ENCODE peak calls at places on chromosomes 13 and 19, in ten cellular contexts. One of them, this sample, is unnamed.

GRCh38 chr13:100208596-100208995 is 119.7 kb downstream of the PCCA start:
- DNase-seq in psoas muscle: no peak
- DNase-seq in HL-60: no peak
- DNase-seq in upper lobe of right lung: no peak
- DNase-seq in esophagus squamous epithelium: no peak
- DNase-seq in adrenal gland: no peak
- DNase-seq in tibial artery: no peak
- DNase-seq in pancreas: no peak
- DNase-seq in HCT116: no peak
- DNase-seq in astrocyte: no peak
- DNase-seq in this sample: no peak

GRCh38 chr13:69101841-69102240 is 1005.8 kb upstream of the ATXN8OS start:
- DNase-seq in adrenal gland: no peak
- DNase-seq in psoas muscle: no peak
- DNase-seq in astrocyte: no peak
- DNase-seq in tibial artery: no peak
- DNase-seq in HCT116: no peak
- DNase-seq in upper lobe of right lung: no peak
- DNase-seq in HL-60: no peak
- DNase-seq in pancreas: no peak
- DNase-seq in esophagus squamous epithelium: no peak
- DNase-seq in this sample: no peak

GRCh38 chr19:10800488-10800887 is 35.5 kb downstream of the TMED1 start:
- DNase-seq in adrenal gland: peak
- DNase-seq in HCT116: no peak
- DNase-seq in tibial artery: no peak
- DNase-seq in astrocyte: no peak
- DNase-seq in HL-60: no peak
- DNase-seq in pancreas: no peak
- DNase-seq in esophagus squamous epithelium: no peak
- DNase-seq in upper lobe of right lung: no peak
- DNase-seq in psoas muscle: no peak
- DNase-seq in this sample: peak

GRCh38 chr13:113637262-113638160 is 20.5 kb downstream of the ATP4B start:
- DNase-seq in astrocyte: no peak
- DNase-seq in HL-60: no peak
- DNase-seq in pancreas: no peak
- DNase-seq in HCT116: no peak
- DNase-seq in tibial artery: no peak
- DNase-seq in upper lobe of right lung: peak
- DNase-seq in adrenal gland: no peak
- DNase-seq in esophagus squamous epithelium: no peak
- DNase-seq in psoas muscle: no peak
- DNase-seq in this sample: peak

GRCh38 chr13:111908981-111909380 is 158.0 kb upstream of the SOX1 start:
- DNase-seq in HCT116: no peak
- DNase-seq in pancreas: no peak
- DNase-seq in tibial artery: no peak
- DNase-seq in upper lobe of right lung: no peak
- DNase-seq in astrocyte: no peak
- DNase-seq in HL-60: no peak
- DNase-seq in psoas muscle: no peak
- DNase-seq in esophagus squamous epithelium: no peak
- DNase-seq in adrenal gland: no peak
- DNase-seq in this sample: no peak

GRCh38 chr13:33263484-33263883 is 22.1 kb downstream of the STARD13 start:
- DNase-seq in tibial artery: no peak
- DNase-seq in psoas muscle: no peak
- DNase-seq in esophagus squamous epithelium: no peak
- DNase-seq in upper lobe of right lung: no peak
- DNase-seq in pancreas: no peak
- DNase-seq in HCT116: no peak
- DNase-seq in HL-60: no peak
- DNase-seq in astrocyte: no peak
- DNase-seq in adrenal gland: no peak
- DNase-seq in this sample: no peak

GRCh38 chr13:100506600-100507422 is 81.8 kb downstream of the GGACT start:
- DNase-seq in upper lobe of right lung: no peak
- DNase-seq in esophagus squamous epithelium: no peak
- DNase-seq in astrocyte: no peak
- DNase-seq in tibial artery: no peak
- DNase-seq in pancreas: no peak
- DNase-seq in psoas muscle: no peak
- DNase-seq in HL-60: no peak
- DNase-seq in adrenal gland: no peak
- DNase-seq in HCT116: no peak
- DNase-seq in this sample: no peak

GRCh38 chr13:110677731-110678545 is 28.0 kb downstream of the CARS2 start:
- DNase-seq in adrenal gland: no peak
- DNase-seq in pancreas: no peak
- DNase-seq in tibial artery: no peak
- DNase-seq in psoas muscle: no peak
- DNase-seq in esophagus squamous epithelium: no peak
- DNase-seq in HCT116: no peak
- DNase-seq in upper lobe of right lung: no peak
- DNase-seq in astrocyte: peak
- DNase-seq in HL-60: no peak
- DNase-seq in this sample: no peak

GRCh38 chr13:40468227-40468838 is 198.1 kb downstream of the FOXO1 start:
- DNase-seq in upper lobe of right lung: no peak
- DNase-seq in esophagus squamous epithelium: no peak
- DNase-seq in adrenal gland: no peak
- DNase-seq in tibial artery: no peak
- DNase-seq in psoas muscle: no peak
- DNase-seq in astrocyte: no peak
- DNase-seq in HL-60: no peak
- DNase-seq in HCT116: no peak
- DNase-seq in pancreas: no peak
- DNase-seq in this sample: no peak

GRCh38 chr13:110831437-110832204 is 83.2 kb downstream of the ANKRD10 start:
- DNase-seq in esophagus squamous epithelium: no peak
- DNase-seq in psoas muscle: no peak
- DNase-seq in adrenal gland: no peak
- DNase-seq in astrocyte: no peak
- DNase-seq in upper lobe of right lung: no peak
- DNase-seq in pancreas: no peak
- DNase-seq in tibial artery: no peak
- DNase-seq in HL-60: no peak
- DNase-seq in HCT116: no peak
- DNase-seq in this sample: no peak

GRCh38 chr13:29595380-29596063 is at the start of gene SLC7A1:
- DNase-seq in psoas muscle: peak
- DNase-seq in upper lobe of right lung: peak
- DNase-seq in adrenal gland: peak
- DNase-seq in esophagus squamous epithelium: peak
- DNase-seq in tibial artery: peak
- DNase-seq in pancreas: peak
- DNase-seq in HL-60: peak
- DNase-seq in HCT116: peak
- DNase-seq in astrocyte: peak
- DNase-seq in this sample: peak

GRCh38 chr13:101691326-101691725 is 238.9 kb downstream of the ITGBL1 start:
- DNase-seq in esophagus squamous epithelium: no peak
- DNase-seq in upper lobe of right lung: no peak
- DNase-seq in astrocyte: no peak
- DNase-seq in pancreas: no peak
- DNase-seq in tibial artery: no peak
- DNase-seq in psoas muscle: no peak
- DNase-seq in HL-60: no peak
- DNase-seq in HCT116: no peak
- DNase-seq in adrenal gland: no peak
- DNase-seq in this sample: no peak

GRCh38 chr13:99322297-99323103 is 15.3 kb upstream of the GPR183 start:
- DNase-seq in adrenal gland: no peak
- DNase-seq in psoas muscle: no peak
- DNase-seq in pancreas: no peak
- DNase-seq in HCT116: no peak
- DNase-seq in HL-60: no peak
- DNase-seq in astrocyte: peak
- DNase-seq in esophagus squamous epithelium: no peak
- DNase-seq in tibial artery: no peak
- DNase-seq in upper lobe of right lung: no peak
- DNase-seq in this sample: no peak

GRCh38 chr19:958967-959685 is 25.0 kb upstream of the WDR18 start:
- DNase-seq in astrocyte: peak
- DNase-seq in upper lobe of right lung: no peak
- DNase-seq in adrenal gland: no peak
- DNase-seq in HL-60: peak
- DNase-seq in psoas muscle: no peak
- DNase-seq in esophagus squamous epithelium: no peak
- DNase-seq in HCT116: peak
- DNase-seq in pancreas: no peak
- DNase-seq in tibial artery: no peak
- DNase-seq in this sample: no peak

GRCh38 chr19:1112254-1113208 is 8.7 kb downstream of the GPX4 start:
- DNase-seq in pancreas: no peak
- DNase-seq in HL-60: no peak
- DNase-seq in astrocyte: no peak
- DNase-seq in psoas muscle: peak
- DNase-seq in upper lobe of right lung: peak
- DNase-seq in tibial artery: no peak
- DNase-seq in adrenal gland: peak
- DNase-seq in esophagus squamous epithelium: no peak
- DNase-seq in HCT116: no peak
- DNase-seq in this sample: no peak

GRCh38 chr13:49305824-49306425 is 58.2 kb downstream of the CDADC1 start:
- DNase-seq in psoas muscle: no peak
- DNase-seq in pancreas: no peak
- DNase-seq in HL-60: no peak
- DNase-seq in tibial artery: no peak
- DNase-seq in astrocyte: no peak
- DNase-seq in HCT116: no peak
- DNase-seq in adrenal gland: no peak
- DNase-seq in upper lobe of right lung: no peak
- DNase-seq in esophagus squamous epithelium: no peak
- DNase-seq in this sample: no peak

GRCh38 chr19:39411832-39412099 is 703 bp upstream of the PLEKHG2 start:
- DNase-seq in psoas muscle: peak
- DNase-seq in HCT116: peak
- DNase-seq in tibial artery: peak
- DNase-seq in astrocyte: peak
- DNase-seq in pancreas: peak
- DNase-seq in upper lobe of right lung: peak
- DNase-seq in adrenal gland: peak
- DNase-seq in HL-60: peak
- DNase-seq in esophagus squamous epithelium: peak
- DNase-seq in this sample: peak

GRCh38 chr13:109761695-109762094 is 24.7 kb downstream of the IRS2 start:
- DNase-seq in pancreas: no peak
- DNase-seq in tibial artery: no peak
- DNase-seq in psoas muscle: no peak
- DNase-seq in adrenal gland: no peak
- DNase-seq in upper lobe of right lung: no peak
- DNase-seq in astrocyte: no peak
- DNase-seq in esophagus squamous epithelium: no peak
- DNase-seq in HCT116: no peak
- DNase-seq in HL-60: no peak
- DNase-seq in this sample: no peak

DNA sequence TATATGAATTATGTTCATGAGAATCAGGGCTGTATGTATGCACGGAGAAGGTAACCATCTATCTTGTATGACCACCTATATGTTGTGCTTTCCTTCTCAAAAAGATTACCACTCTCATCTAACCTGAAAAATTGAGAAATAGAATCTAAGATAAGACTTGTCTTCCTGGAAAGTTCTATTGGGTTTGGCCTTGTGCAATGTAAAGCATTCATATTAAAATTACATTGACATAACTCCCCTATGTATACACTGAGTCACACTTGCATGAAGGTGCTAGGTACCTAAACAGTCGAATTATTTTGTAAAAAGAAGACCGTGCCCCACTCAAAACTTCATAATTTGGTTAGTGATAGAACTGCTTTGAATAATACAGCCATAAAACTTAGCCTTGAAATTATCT is 54.5 kb upstream of the RFXAP start:
- DNase-seq in psoas muscle: no peak
- DNase-seq in HCT116: no peak
- DNase-seq in esophagus squamous epithelium: no peak
- DNase-seq in HL-60: no peak
- DNase-seq in adrenal gland: no peak
- DNase-seq in astrocyte: no peak
- DNase-seq in tibial artery: no peak
- DNase-seq in pancreas: no peak
- DNase-seq in upper lobe of right lung: no peak
- DNase-seq in this sample: no peak
- TF ChIP-seq CTCF in psoas muscle: no peak
- TF ChIP-seq CTCF in HCT116: no peak
- TF ChIP-seq CTCF in esophagus squamous epithelium: no peak
- TF ChIP-seq CTCF in HL-60: no peak
- TF ChIP-seq CTCF in adrenal gland: no peak
- TF ChIP-seq CTCF in astrocyte: no peak
- TF ChIP-seq CTCF in tibial artery: no peak
- TF ChIP-seq CTCF in pancreas: no peak
- TF ChIP-seq CTCF in upper lobe of right lung: no peak
- TF ChIP-seq CTCF in this sample: no peak

DNA sequence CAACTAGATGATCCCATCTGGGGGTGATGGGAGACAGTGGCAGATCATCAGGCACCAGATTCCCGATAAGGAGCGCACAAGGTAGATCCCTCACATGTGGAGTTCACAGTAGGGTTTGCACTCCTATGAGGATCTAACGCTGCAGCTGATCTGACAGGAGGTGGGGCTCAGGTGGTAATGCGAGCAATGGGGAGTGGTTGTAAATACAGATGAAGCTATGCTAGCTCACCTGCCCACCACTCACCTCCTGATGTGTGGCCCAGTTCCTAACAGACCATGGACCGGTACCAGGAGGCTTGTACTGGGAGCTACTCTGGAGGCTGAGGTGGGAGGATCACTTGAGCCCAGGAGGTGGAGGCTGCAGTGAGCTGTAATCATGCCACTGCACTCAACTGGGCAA is 34.8 kb downstream of the VAV1 start:
- DNase-seq in esophagus squamous epithelium: no peak
- DNase-seq in astrocyte: no peak
- DNase-seq in HCT116: no peak
- DNase-seq in psoas muscle: no peak
- DNase-seq in HL-60: no peak
- DNase-seq in tibial artery: no peak
- DNase-seq in pancreas: no peak
- DNase-seq in upper lobe of right lung: no peak
- DNase-seq in adrenal gland: no peak
- DNase-seq in this sample: no peak
- H3K4me3 ChIP-seq in esophagus squamous epithelium: no peak
- H3K4me3 ChIP-seq in astrocyte: no peak
- H3K4me3 ChIP-seq in HCT116: no peak
- H3K4me3 ChIP-seq in psoas muscle: no peak
- H3K4me3 ChIP-seq in HL-60: no peak
- H3K4me3 ChIP-seq in tibial artery: no peak
- H3K4me3 ChIP-seq in pancreas: no peak
- H3K4me3 ChIP-seq in upper lobe of right lung: no peak
- H3K4me3 ChIP-seq in adrenal gland: no peak
- H3K4me3 ChIP-seq in this sample: no peak

GRCh38 chr19:14383898-14384669 is 2.8 kb downstream of the ADGRE5 start:
- DNase-seq in pancreas: peak
- DNase-seq in upper lobe of right lung: no peak
- DNase-seq in tibial artery: peak
- DNase-seq in HCT116: no peak
- DNase-seq in adrenal gland: peak
- DNase-seq in HL-60: peak
- DNase-seq in psoas muscle: no peak
- DNase-seq in esophagus squamous epithelium: no peak
- DNase-seq in astrocyte: peak
- DNase-seq in this sample: peak
- H3K27ac ChIP-seq in pancreas: no peak
- H3K27ac ChIP-seq in upper lobe of right lung: peak
- H3K27ac ChIP-seq in tibial artery: peak
- H3K27ac ChIP-seq in HCT116: peak
- H3K27ac ChIP-seq in adrenal gland: peak
- H3K27ac ChIP-seq in HL-60: peak
- H3K27ac ChIP-seq in psoas muscle: peak
- H3K27ac ChIP-seq in esophagus squamous epithelium: peak
- H3K27ac ChIP-seq in astrocyte: peak
- H3K27ac ChIP-seq in this sample: peak

GRCh38 chr19:50632151-50632835 is 7.4 kb downstream of the SYT3 start:
- DNase-seq in HCT116: no peak
- DNase-seq in tibial artery: no peak
- DNase-seq in HL-60: no peak
- DNase-seq in adrenal gland: no peak
- DNase-seq in astrocyte: no peak
- DNase-seq in upper lobe of right lung: no peak
- DNase-seq in pancreas: no peak
- DNase-seq in esophagus squamous epithelium: no peak
- DNase-seq in psoas muscle: no peak
- DNase-seq in this sample: no peak
- TF ChIP-seq CTCF in HCT116: no peak
- TF ChIP-seq CTCF in tibial artery: no peak
- TF ChIP-seq CTCF in HL-60: no peak
- TF ChIP-seq CTCF in adrenal gland: no peak
- TF ChIP-seq CTCF in astrocyte: no peak
- TF ChIP-seq CTCF in upper lobe of right lung: no peak
- TF ChIP-seq CTCF in pancreas: no peak
- TF ChIP-seq CTCF in esophagus squamous epithelium: no peak
- TF ChIP-seq CTCF in psoas muscle: no peak
- TF ChIP-seq CTCF in this sample: no peak

This sample was measured in left lung.